ENCODE peak calls at places on chromosomes 5 and 9, in four cellular contexts. One of them, this sample, is unnamed.

GRCh38 chr5:72517961-72518690 is 10.9 kb upstream of the ZNF366 start:
- DNase-seq in upper lobe of right lung: peak; percentile 74
- DNase-seq in T-helper 1 cell: no peak
- DNase-seq in NCI-H1105 treated with DMSO at 0.1 percent for 48 hours: no peak
- DNase-seq in this sample: no peak

GRCh38 chr5:45372629-45373028 is 323.6 kb downstream of the HCN1 start:
- DNase-seq in upper lobe of right lung: no peak
- DNase-seq in T-helper 1 cell: no peak
- DNase-seq in NCI-H1105 treated with DMSO at 0.1 percent for 48 hours: no peak
- DNase-seq in this sample: no peak

GRCh38 chr9:129626944-129627297 is 958 bp downstream of the NTMT1 start:
- DNase-seq in upper lobe of right lung: no peak
- DNase-seq in T-helper 1 cell: no peak
- DNase-seq in NCI-H1105 treated with DMSO at 0.1 percent for 48 hours: no peak
- DNase-seq in this sample: no peak

GRCh38 chr5:159441441-159441840 is 111.2 kb upstream of the IL12B start:
- DNase-seq in upper lobe of right lung: no peak
- DNase-seq in T-helper 1 cell: no peak
- DNase-seq in NCI-H1105 treated with DMSO at 0.1 percent for 48 hours: peak; percentile 10
- DNase-seq in this sample: peak; percentile 56

GRCh38 chr9:95793924-95794828 is 81.3 kb upstream of the ERCC6L2 start:
- DNase-seq in upper lobe of right lung: no peak
- DNase-seq in T-helper 1 cell: no peak
- DNase-seq in NCI-H1105 treated with DMSO at 0.1 percent for 48 hours: no peak
- DNase-seq in this sample: no peak

GRCh38 chr9:91534374-91534773 is 110.7 kb upstream of the NFIL3 start:
- DNase-seq in upper lobe of right lung: no peak
- DNase-seq in T-helper 1 cell: no peak
- DNase-seq in NCI-H1105 treated with DMSO at 0.1 percent for 48 hours: no peak
- DNase-seq in this sample: no peak

GRCh38 chr9:84228130-84228735 is 112.3 kb downstream of the SLC28A3 start:
- DNase-seq in upper lobe of right lung: no peak
- DNase-seq in T-helper 1 cell: no peak
- DNase-seq in NCI-H1105 treated with DMSO at 0.1 percent for 48 hours: no peak
- DNase-seq in this sample: peak; percentile 52

GRCh38 chr5:59756373-59757035 is 137.0 kb downstream of the PDE4D start:
- DNase-seq in upper lobe of right lung: no peak
- DNase-seq in T-helper 1 cell: no peak
- DNase-seq in NCI-H1105 treated with DMSO at 0.1 percent for 48 hours: no peak
- DNase-seq in this sample: no peak

GRCh38 chr9:122075135-122076030 is 17.7 kb downstream of the TTLL11 start:
- DNase-seq in upper lobe of right lung: no peak
- DNase-seq in T-helper 1 cell: no peak
- DNase-seq in NCI-H1105 treated with DMSO at 0.1 percent for 48 hours: no peak
- DNase-seq in this sample: no peak

GRCh38 chr5:85927632-85928031 is 690.1 kb upstream of the COX7C start:
- DNase-seq in upper lobe of right lung: no peak
- DNase-seq in T-helper 1 cell: no peak
- DNase-seq in NCI-H1105 treated with DMSO at 0.1 percent for 48 hours: no peak
- DNase-seq in this sample: no peak

GRCh38 chr5:69046375-69046957 is 47.3 kb upstream of the SLC30A5 start:
- DNase-seq in upper lobe of right lung: no peak
- DNase-seq in T-helper 1 cell: no peak
- DNase-seq in NCI-H1105 treated with DMSO at 0.1 percent for 48 hours: no peak
- DNase-seq in this sample: no peak